ENCODE peak calls at places on chromosomes 2 and 18, in ten cellular contexts. X is lower lobe of right lung, E is pancreas, C is GM23338, A is mesendoderm, H is GM23248, Y is tibial nerve, O is hepatocyte, K is PC-3, G is tibial artery. Q is an unnamed sample.

GRCh38 chr18:29074147-29074546 is 897.2 kb upstream of the CDH2 start:
- DNase-seq in C (no peak), O (no peak), X (no peak), Y (no peak), K (no peak), A (no peak), H (no peak), E (no peak), G (no peak), Q (no peak)

GRCh38 chr2:107809835-107810234 is 16.9 kb upstream of the RGPD4 start:
- DNase-seq in E (no peak), X (no peak), G (no peak), C (no peak), K (no peak), A (no peak), H (no peak), Y (no peak), O (no peak), Q (no peak)

GRCh38 chr2:159073256-159073655 is 104.8 kb downstream of the TANC1 start:
- DNase-seq in H (peak; percentile 58), Y (no peak), O (no peak), K (peak; percentile 60), E (no peak), C (no peak), X (no peak), G (no peak), A (no peak), Q (no peak)

GRCh38 chr2:23698733-23699391 is 228.1 kb downstream of the ATAD2B start:
- DNase-seq in E (no peak), C (peak; percentile 52), O (no peak), H (no peak), G (peak; percentile 13), X (no peak), Y (no peak), K (no peak), A (peak; percentile 29), Q (no peak)

GRCh38 chr2:12709207-12709522 is 7.6 kb upstream of the TRIB2 start:
- DNase-seq in A (no peak), O (no peak), K (peak; percentile 28), E (no peak), Y (no peak), G (no peak), H (no peak), C (no peak), X (no peak), Q (peak; percentile 69)

GRCh38 chr2:25074826-25075225 is 33.0 kb downstream of the EFR3B start:
- DNase-seq in K (no peak), O (no peak), C (no peak), H (no peak), G (no peak), Y (no peak), E (no peak), X (no peak), A (no peak), Q (no peak)

GRCh38 chr2:218369374-218369773 is 12.7 kb upstream of the SLC11A1 start:
- DNase-seq in K (no peak), C (no peak), X (peak; percentile 64), G (peak; percentile 12), E (no peak), O (no peak), A (no peak), H (no peak), Y (no peak), Q (no peak)

GRCh38 chr18:45932708-45933107 is 34.4 kb downstream of the EPG5 start:
- DNase-seq in C (no peak), K (no peak), G (no peak), Y (no peak), A (no peak), O (no peak), E (no peak), H (no peak), X (no peak), Q (no peak)

GRCh38 chr18:73688851-73689659 is 458.6 kb downstream of the FBXO15 start:
- DNase-seq in G (no peak), K (peak; percentile 87), X (no peak), O (no peak), A (peak; percentile 43), C (peak; percentile 59), Y (no peak), H (peak; percentile 89), E (no peak), Q (no peak)

GRCh38 chr2:165825041-165825440 is 31.0 kb upstream of the GALNT3 start:
- DNase-seq in O (peak; percentile 8), C (no peak), H (no peak), E (peak; percentile 18), Y (no peak), A (peak; percentile 39), K (peak; percentile 32), G (no peak), X (no peak), Q (no peak)

GRCh38 chr2:10220045-10220444 is 82.7 kb upstream of the HPCAL1 start:
- DNase-seq in A (no peak), G (no peak), C (no peak), O (no peak), H (no peak), K (no peak), X (peak; percentile 26), E (no peak), Y (no peak), Q (no peak)

GRCh38 chr2:10215393-10215935 is 87.2 kb upstream of the HPCAL1 start:
- DNase-seq in K (peak; percentile 47), Y (no peak), C (no peak), A (no peak), H (no peak), G (no peak), E (no peak), X (no peak), O (no peak), Q (no peak)

GRCh38 chr2:10218036-10218435 is 84.7 kb upstream of the HPCAL1 start:
- DNase-seq in X (peak; percentile 28), O (no peak), Y (no peak), G (no peak), H (no peak), A (no peak), E (no peak), C (no peak), K (no peak), Q (no peak)

GRCh38 chr2:10216677-10217498 is 85.8 kb upstream of the HPCAL1 start:
- DNase-seq in G (no peak), Y (no peak), X (peak; percentile 4), K (peak; percentile 58), A (no peak), H (no peak), C (no peak), O (no peak), E (no peak), Q (no peak)

DNA sequence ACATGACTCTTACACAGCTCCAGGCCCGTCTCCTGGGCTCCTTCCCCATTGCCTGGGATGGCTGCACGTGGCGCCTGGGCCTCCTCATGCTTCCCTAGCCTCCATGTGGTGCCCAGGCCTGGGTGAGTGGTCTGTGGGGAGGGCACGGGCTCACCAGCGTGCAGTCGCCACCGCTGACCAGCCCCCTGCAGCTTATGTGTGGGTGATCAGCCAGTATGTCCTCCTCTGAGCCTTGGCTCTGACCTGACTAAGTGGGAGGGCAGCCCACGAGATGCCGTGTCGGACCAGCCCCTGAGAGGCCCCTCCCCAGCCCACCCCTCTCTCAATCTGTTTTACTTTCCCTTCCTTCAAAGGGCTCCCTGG is 85.2 kb upstream of the HPCAL1 start:
- DNase-seq in G (no peak), O (no peak), Y (no peak), C (no peak), X (peak; percentile 38), E (no peak), A (no peak), H (no peak), K (no peak), Q (no peak)
- H3K27ac ChIP-seq in G (no peak overlapping the region), O (no peak overlapping the region), Y (no peak overlapping the region), C (no peak overlapping the region), X (no peak overlapping the region), E (no peak overlapping the region), A (no peak overlapping the region), H (no peak overlapping the region), K (no peak overlapping the region), Q (no peak overlapping the region)

GRCh38 chr2:65070856-65071255 is 14.6 kb downstream of the CEP68 start:
- DNase-seq in X (no peak), E (no peak), K (no peak), Y (no peak), A (no peak), C (no peak), H (no peak), O (no peak), G (no peak), Q (no peak)
- H3K4me1 ChIP-seq in X (peaks cover 58% of the 10 kb centered on the region), E (no peaks in the 10 kb centered on the region), K (peaks cover 30% of the 10 kb centered on the region), Y (peaks cover 31% of the 10 kb centered on the region), A (no peaks in the 10 kb centered on the region), C (peaks cover 6% of the 10 kb centered on the region), H (peaks cover 21% of the 10 kb centered on the region), O (peaks cover 18% of the 10 kb centered on the region), G (peaks cover 59% of the 10 kb centered on the region), Q (peaks cover 18% of the 10 kb centered on the region)

GRCh38 chr2:179579744-179580143 is 281.7 kb downstream of the ZNF385B start:
- DNase-seq in O (no peak), G (no peak), C (no peak), K (no peak), A (no peak), H (no peak), Y (no peak), E (peak; percentile 31), X (no peak), Q (no peak)

GRCh38 chr2:179578171-179578916 is 283.1 kb downstream of the ZNF385B start:
- DNase-seq in E (no peak), K (no peak), C (no peak), G (no peak), Y (no peak), X (no peak), A (no peak), H (no peak), O (no peak), Q (no peak)

GRCh38 chr2:179580378-179581146 is 280.9 kb downstream of the ZNF385B start:
- DNase-seq in A (peak; percentile 25), Y (no peak), E (peak; percentile 27), O (peak; percentile 41), G (no peak), C (no peak), H (no peak), K (no peak), X (no peak), Q (no peak)

GRCh38 chr2:179584760-179585159 is 276.7 kb downstream of the ZNF385B start:
- DNase-seq in K (peak; percentile 32), E (no peak), G (no peak), O (no peak), X (no peak), Y (no peak), C (no peak), H (no peak), A (no peak), Q (no peak)

DNA sequence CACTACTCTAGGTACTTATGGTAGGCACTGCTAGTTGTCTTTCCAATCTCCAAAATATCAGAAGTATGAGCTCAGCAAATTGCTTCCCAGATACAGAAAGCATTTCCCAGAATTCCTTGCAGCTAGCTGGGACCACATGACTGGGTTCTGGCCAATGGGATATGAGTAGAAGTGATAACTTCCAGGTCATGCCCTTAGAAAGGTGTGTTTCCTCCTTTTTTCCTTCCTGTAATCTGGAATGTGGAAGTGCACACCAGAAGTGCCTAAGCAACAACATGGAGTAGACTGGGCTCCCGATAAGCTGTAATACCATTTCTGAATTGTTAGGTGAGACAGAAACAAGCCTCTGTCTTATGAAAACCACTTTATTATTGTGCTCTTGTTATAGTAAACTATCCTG is 279.8 kb downstream of the ZNF385B start:
- DNase-seq in H (no peak), Y (no peak), G (no peak), O (no peak), E (no peak), K (no peak), X (no peak), C (no peak), A (peak; percentile 21), Q (no peak)
- H3K27ac ChIP-seq in H (no peak overlapping the region), Y (no peak overlapping the region), G (no peak overlapping the region), O (no peak overlapping the region), E (no peak overlapping the region), K (no peak overlapping the region), X (no peak overlapping the region), C (no peak overlapping the region), A (no peak overlapping the region), Q (no peak overlapping the region)

GRCh38 chr2:71455011-71455740 is 1.8 kb downstream of the DYSF start:
- DNase-seq in X (no peak), H (no peak), A (peak; percentile 37), Y (no peak), G (no peak), O (no peak), E (no peak), K (no peak), C (peak; percentile 46), Q (no peak)
- H3K4me1 ChIP-seq in X (peaks cover 22% of the 10 kb centered on the region), H (peaks cover 10% of the 10 kb centered on the region), A (peaks cover 21% of the 10 kb centered on the region), Y (peaks cover 20% of the 10 kb centered on the region), G (peaks cover 50% of the 10 kb centered on the region), O (peaks cover 5% of the 10 kb centered on the region), E (no peaks in the 10 kb centered on the region), K (peaks cover 37% of the 10 kb centered on the region), C (peaks cover 48% of the 10 kb centered on the region), Q (peaks cover 7% of the 10 kb centered on the region)

Q was measured in naive thymus-derived CD4-positive, alpha-beta T cell.